ENCODE peak calls at places on chromosomes 13 and 19, in seven cellular contexts. L is IMR-90, X is H1, J is mesendoderm, B is mesenchymal stem cell, N is H9, O is trophoblast cell. E is an unnamed sample.

GRCh38 chr13:31105020-31105800 is 56.5 kb downstream of the HSPH1 start:
- DNase-seq in L (peak), J (peak), N (no peak), X (no peak), B (no peak), O (no peak), E (no peak)

GRCh38 chr13:31982124-31982523 is 49.5 kb upstream of the FRY start:
- DNase-seq in X (no peak), O (peak), L (no peak), B (no peak), N (no peak), J (no peak), E (no peak)

GRCh38 chr13:30487075-30487470 is 21.3 kb upstream of the HMGB1 start:
- DNase-seq in B (no peak), L (no peak), O (no peak), X (no peak), N (no peak), J (no peak), E (no peak)

GRCh38 chr19:45569619-45570421 is 14.8 kb downstream of the OPA3 start:
- DNase-seq in O (peak), L (no peak), X (peak), N (peak), B (no peak), J (peak), E (peak)

GRCh38 chr13:113905018-113905417 is 41.1 kb upstream of the GAS6 start:
- DNase-seq in B (no peak), X (no peak), N (no peak), O (no peak), L (no peak), J (no peak), E (no peak)

GRCh38 chr13:76903544-76904162 is 17.4 kb upstream of the KCTD12 start:
- DNase-seq in J (peak), B (peak), L (peak), O (peak), X (peak), N (peak), E (peak)

GRCh38 chr13:98254541-98254940 is 77.5 kb upstream of the RNF113B start:
- DNase-seq in X (no peak), L (peak), J (no peak), O (no peak), N (no peak), B (peak), E (no peak)

GRCh38 chr19:56603829-56604228 is 8.7 kb downstream of the ZNF71 start:
- DNase-seq in B (no peak), O (no peak), L (peak), X (no peak), N (no peak), J (no peak), E (no peak)

GRCh38 chr19:49114630-49115363 is 627 bp downstream of the LIN7B start:
- DNase-seq in B (peak), N (peak), X (peak), O (no peak), J (peak), L (peak), E (peak)

GRCh38 chr13:109481046-109481445 is 305.3 kb downstream of the IRS2 start:
- DNase-seq in J (no peak), B (peak), O (no peak), L (peak), X (no peak), N (no peak), E (no peak)

GRCh38 chr19:2768365-2769132 is 14.5 kb downstream of the SGTA start:
- DNase-seq in N (no peak), B (no peak), L (no peak), X (no peak), O (no peak), J (no peak), E (no peak)

GRCh38 chr19:45137179-45137761 is 23.5 kb downstream of the NKPD1 start:
- DNase-seq in N (no peak), X (no peak), L (no peak), J (no peak), B (no peak), O (no peak), E (no peak)

GRCh38 chr19:10412257-10412977 is 7.9 kb upstream of the PDE4A start:
- DNase-seq in J (no peak), N (no peak), B (peak), L (no peak), O (no peak), X (no peak), E (no peak)

GRCh38 chr19:34589730-34590129 is 87.2 kb downstream of the SCGB2B2 start:
- DNase-seq in X (no peak), N (no peak), J (no peak), O (no peak), L (no peak), B (no peak), E (no peak)

GRCh38 chr13:51000576-51001260 is 91.1 kb downstream of the RNASEH2B start:
- DNase-seq in N (no peak), L (peak), J (no peak), X (no peak), B (peak), O (no peak), E (no peak)

GRCh38 chr19:3670258-3670795 is 29.9 kb downstream of the PIP5K1C start:
- DNase-seq in J (peak), B (peak), O (peak), L (peak), N (no peak), X (no peak), E (no peak)

GRCh38 chr19:56687036-56687435 is 15.5 kb upstream of the ZNF835 start:
- DNase-seq in B (no peak), L (no peak), O (no peak), X (no peak), J (no peak), N (no peak), E (no peak)

GRCh38 chr13:37443538-37443937 is 155.0 kb downstream of the POSTN start:
- DNase-seq in O (no peak), N (no peak), B (peak), J (no peak), L (peak), X (no peak), E (no peak)

GRCh38 chr19:45814851-45815481 is at the start of gene RSPH6A:
- DNase-seq in J (peak), L (no peak), B (no peak), N (peak), X (peak), O (no peak), E (no peak)

GRCh38 chr13:48176781-48177180 is 56.2 kb upstream of the ITM2B start:
- DNase-seq in J (no peak), N (no peak), O (no peak), L (no peak), X (no peak), B (no peak), E (no peak)

GRCh38 chr13:48175200-48175599 is 57.8 kb upstream of the ITM2B start:
- DNase-seq in X (no peak), L (no peak), B (no peak), O (no peak), N (no peak), J (no peak), E (no peak)

GRCh38 chr13:48181482-48182145 is 51.4 kb upstream of the ITM2B start:
- DNase-seq in J (no peak), N (no peak), X (no peak), L (no peak), B (no peak), O (no peak), E (no peak)

DNA sequence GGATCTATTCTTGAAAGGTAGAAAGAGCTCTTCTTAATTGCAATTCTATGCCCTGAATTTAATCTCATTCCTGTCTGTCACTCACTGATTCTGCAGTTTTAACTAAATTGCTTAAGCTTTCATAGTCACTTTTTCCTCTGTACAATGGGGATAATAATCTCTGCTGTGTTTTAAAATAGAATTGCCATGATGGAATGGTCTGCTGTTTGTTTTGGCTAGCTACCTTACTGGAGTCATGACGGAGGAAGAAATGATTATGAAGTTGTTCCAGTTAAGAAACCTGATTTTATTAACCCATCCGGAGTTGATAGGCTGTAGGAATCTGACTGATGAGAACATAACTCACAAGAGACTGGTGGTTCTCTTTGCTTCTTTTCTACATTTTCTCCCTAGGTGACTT is 54.9 kb upstream of the ITM2B start:
- DNase-seq in X (no peak), B (no peak), O (no peak), J (no peak), N (no peak), L (no peak), E (no peak)
- H2BK5ac ChIP-seq in X (no peak), B (no peak), O (no peak), J (no peak), N (no peak), L (no peak), E (no peak)

GRCh38 chr13:73482556-73482955 is 423.8 kb downstream of the KLF5 start:
- DNase-seq in J (no peak), N (no peak), X (no peak), O (no peak), L (no peak), B (no peak), E (no peak)

GRCh38 chr13:73477441-73477840 is 418.6 kb downstream of the KLF5 start:
- DNase-seq in X (no peak), L (no peak), B (no peak), N (no peak), J (no peak), O (no peak), E (no peak)

GRCh38 chr13:73481877-73482445 is 423.2 kb downstream of the KLF5 start:
- DNase-seq in O (no peak), N (no peak), B (no peak), X (no peak), J (no peak), L (no peak), E (no peak)

GRCh38 chr13:73480784-73481183 is 422.0 kb downstream of the KLF5 start:
- DNase-seq in L (no peak), B (no peak), J (no peak), O (no peak), N (no peak), X (no peak), E (no peak)

DNA sequence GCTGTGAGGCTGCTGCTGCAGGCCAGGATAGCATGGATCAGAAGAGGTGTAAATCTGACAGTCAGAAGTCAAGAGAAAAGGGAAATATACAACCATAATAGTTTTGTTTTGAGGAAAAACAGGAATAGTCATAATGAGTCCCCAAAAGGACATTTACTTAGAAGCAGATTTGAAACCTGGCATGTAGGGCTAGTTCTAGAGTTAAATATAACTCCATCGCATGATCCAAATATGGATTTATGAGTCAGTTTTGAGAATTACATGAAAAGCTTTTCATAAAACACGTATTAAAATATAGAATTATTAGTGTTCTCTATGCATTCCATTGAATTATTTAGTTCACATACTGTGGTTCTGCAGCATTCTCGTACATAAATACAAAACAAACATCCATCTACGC is 422.5 kb downstream of the KLF5 start:
- DNase-seq in N (no peak), J (no peak), L (no peak), O (no peak), X (no peak), B (no peak), E (no peak)
- H2BK5ac ChIP-seq in N (no peak), J (no peak), L (no peak), O (no peak), X (no peak), B (no peak), E (no peak)

DNA sequence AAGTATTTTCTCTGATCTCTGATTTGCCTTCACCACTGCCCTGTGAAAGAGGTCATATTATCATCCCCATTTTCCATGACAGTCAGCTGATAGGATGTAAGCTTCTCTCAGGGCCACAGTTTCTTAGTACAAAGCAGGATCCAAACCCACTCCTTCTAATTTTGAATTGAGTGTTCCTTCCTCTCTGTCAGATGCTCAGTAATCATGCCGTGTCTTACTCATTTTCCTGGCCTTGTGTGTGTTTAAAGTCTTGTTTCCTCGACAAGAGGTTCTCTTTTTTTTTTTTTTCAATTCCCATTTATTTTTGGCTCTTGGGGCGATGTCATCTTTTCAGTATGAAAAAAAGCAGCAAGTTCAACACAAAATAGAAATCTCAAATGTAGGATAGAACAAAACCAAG is 72.3 kb downstream of the NAA16 start:
- DNase-seq in L (peak), N (no peak), J (no peak), O (no peak), X (no peak), B (peak), E (no peak)
- H2BK5ac ChIP-seq in L (no peak), N (no peak), J (no peak), O (no peak), X (no peak), B (no peak), E (no peak)

DNA sequence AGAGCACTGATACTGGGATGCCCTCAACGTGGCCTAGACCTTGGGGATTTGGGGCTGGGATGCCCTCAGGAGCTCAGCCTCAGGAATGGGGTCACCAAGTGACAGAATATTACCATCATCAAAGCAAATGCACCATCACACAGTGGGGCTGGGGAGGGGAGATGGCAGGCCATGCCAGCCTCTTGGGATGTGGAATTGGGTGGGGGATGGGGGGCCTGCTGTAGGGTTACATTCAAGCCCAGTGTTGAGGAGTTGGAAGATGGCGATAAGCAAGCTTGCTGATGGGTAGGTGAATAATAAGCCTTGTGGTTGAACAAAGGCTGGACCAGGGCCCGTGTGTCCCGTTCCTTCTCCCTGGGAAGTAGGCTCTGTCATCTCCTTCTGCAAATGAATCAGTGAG is 69.1 kb upstream of the GPR12 start:
- DNase-seq in O (no peak), L (no peak), B (no peak), X (no peak), N (no peak), J (no peak), E (no peak)
- H2BK5ac ChIP-seq in O (no peak), L (no peak), B (no peak), X (no peak), N (no peak), J (no peak), E (no peak)

GRCh38 chr19:55283548-55284393 is at the start of gene BRSK1:
- DNase-seq in X (peak), B (peak), N (peak), O (no peak), L (peak), J (peak), E (peak)
- H2BK5ac ChIP-seq in X (peak), B (no peak), N (no peak), O (no peak), L (peak), J (no peak), E (no peak)

DNA sequence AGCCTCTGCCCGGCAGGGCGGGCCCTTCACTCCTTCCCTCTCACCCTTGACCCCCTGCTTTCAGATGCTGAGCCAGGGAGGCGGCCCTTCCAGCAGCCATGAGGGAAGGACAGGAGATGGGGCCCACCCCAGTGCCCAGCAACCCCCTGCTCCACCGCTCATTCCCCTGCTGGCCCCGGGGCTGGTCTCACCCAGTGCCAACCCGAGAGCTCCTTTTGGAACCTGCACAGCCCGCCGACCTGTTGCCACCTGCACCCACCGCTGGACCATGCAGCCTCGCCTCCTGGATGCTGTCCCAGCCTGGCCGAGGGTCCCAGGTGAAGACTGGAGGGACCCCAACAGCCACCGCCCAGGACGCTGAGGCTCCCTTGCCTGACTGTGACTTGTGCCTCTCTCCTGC is 3.4 kb downstream of the FAM174C start:
- DNase-seq in O (no peak), B (no peak), X (no peak), J (no peak), N (no peak), L (no peak), E (no peak)
- H2BK5ac ChIP-seq in O (no peak), B (no peak), X (no peak), J (no peak), N (no peak), L (no peak), E (peak)

DNA sequence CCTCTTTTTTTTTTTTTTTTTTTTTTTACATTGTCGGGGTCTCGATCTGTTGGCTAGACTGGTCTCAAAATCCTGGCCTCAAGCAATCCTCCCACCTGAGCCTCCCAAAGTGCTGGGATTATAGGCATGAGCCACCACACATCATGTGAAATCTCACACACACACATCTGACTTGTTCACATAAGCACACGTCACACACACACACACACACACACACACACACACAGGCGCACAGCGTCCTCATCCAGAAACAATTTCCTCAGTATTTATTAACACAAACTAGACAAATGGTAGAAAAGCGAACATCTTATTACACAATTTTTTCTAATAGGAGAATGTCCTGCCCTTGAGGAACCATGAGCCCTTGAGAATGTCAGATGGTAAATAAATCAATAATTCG is 5.1 kb upstream of the SYCN start:
- DNase-seq in B (no peak), N (no peak), L (no peak), J (no peak), O (no peak), X (no peak), E (no peak)
- H2BK5ac ChIP-seq in B (no peak), N (no peak), L (no peak), J (no peak), O (no peak), X (no peak), E (no peak)

GRCh38 chr13:27772651-27773425 is 19.4 kb upstream of the GSX1 start:
- DNase-seq in N (no peak), L (no peak), B (no peak), O (no peak), J (no peak), X (no peak), E (no peak)
- H2BK5ac ChIP-seq in N (no peak), L (no peak), B (no peak), O (no peak), J (no peak), X (no peak), E (no peak)

GRCh38 chr13:97241761-97242160 is 19.6 kb downstream of the MBNL2 start:
- DNase-seq in X (no peak), O (no peak), L (no peak), N (no peak), J (no peak), B (no peak), E (no peak)

GRCh38 chr13:97245011-97245410 is 22.9 kb downstream of the MBNL2 start:
- DNase-seq in O (no peak), B (no peak), J (no peak), X (no peak), N (no peak), L (no peak), E (no peak)

GRCh38 chr13:97242755-97243497 is 20.8 kb downstream of the MBNL2 start:
- DNase-seq in X (no peak), J (no peak), B (no peak), N (no peak), O (no peak), L (no peak), E (no peak)

GRCh38 chr13:97246596-97246995 is 24.5 kb downstream of the MBNL2 start:
- DNase-seq in O (no peak), X (no peak), N (no peak), L (no peak), B (no peak), J (no peak), E (no peak)

GRCh38 chr13:97243915-97244820 is 22.0 kb downstream of the MBNL2 start:
- DNase-seq in X (no peak), B (no peak), O (no peak), J (no peak), L (no peak), N (no peak), E (no peak)
- H2BK5ac ChIP-seq in X (no peak), B (no peak), O (no peak), J (no peak), L (peak), N (no peak), E (no peak)